ENCODE peak calls at places on chromosomes 11 and 22, in seven cellular contexts. One of them, this sample, is unnamed.

GRCh38 chr22:26461188-26461810 is 22.3 kb downstream of the HPS4 start:
- DNase-seq in HCT116: peak; percentile 18
- DNase-seq in endothelial cell of umbilical vein: peak; percentile 53
- DNase-seq in GM23338: peak; percentile 94
- DNase-seq in K562: peak; percentile 55
- DNase-seq in prostate gland: peak; percentile 54
- DNase-seq in transverse colon: peak; percentile 64
- DNase-seq in this sample: no peak

GRCh38 chr11:75946531-75947530 is 131.8 kb downstream of the UVRAG start:
- DNase-seq in transverse colon: no peak
- DNase-seq in HCT116: peak; percentile 6
- DNase-seq in K562: peak; percentile 51
- DNase-seq in GM23338: peak; percentile 5
- DNase-seq in endothelial cell of umbilical vein: peak; percentile 22
- DNase-seq in prostate gland: peak; percentile 24
- DNase-seq in this sample: no peak

GRCh38 chr11:24679686-24680318 is 182.9 kb downstream of the LUZP2 start:
- DNase-seq in transverse colon: no peak
- DNase-seq in prostate gland: no peak
- DNase-seq in GM23338: peak; percentile 62
- DNase-seq in endothelial cell of umbilical vein: no peak
- DNase-seq in HCT116: no peak
- DNase-seq in K562: no peak
- DNase-seq in this sample: no peak

GRCh38 chr22:49810363-49811013 is 17.2 kb downstream of the BRD1 start:
- DNase-seq in transverse colon: no peak
- DNase-seq in GM23338: no peak
- DNase-seq in prostate gland: no peak
- DNase-seq in HCT116: no peak
- DNase-seq in K562: no peak
- DNase-seq in endothelial cell of umbilical vein: peak; percentile 22
- DNase-seq in this sample: no peak

GRCh38 chr11:47154738-47155570 is 21.7 kb downstream of the ARFGAP2 start:
- DNase-seq in transverse colon: no peak
- DNase-seq in prostate gland: no peak
- DNase-seq in K562: no peak
- DNase-seq in HCT116: no peak
- DNase-seq in GM23338: no peak
- DNase-seq in endothelial cell of umbilical vein: no peak
- DNase-seq in this sample: no peak

GRCh38 chr22:46105494-46106278 is 44.6 kb upstream of the PPARA start:
- DNase-seq in transverse colon: peak; percentile 69
- DNase-seq in prostate gland: peak; percentile 87
- DNase-seq in endothelial cell of umbilical vein: no peak
- DNase-seq in K562: no peak
- DNase-seq in GM23338: no peak
- DNase-seq in HCT116: no peak
- DNase-seq in this sample: peak; percentile 93

GRCh38 chr11:77080643-77081210 is 14.0 kb downstream of the CAPN5 start:
- DNase-seq in transverse colon: peak; percentile 8
- DNase-seq in K562: no peak
- DNase-seq in GM23338: no peak
- DNase-seq in endothelial cell of umbilical vein: no peak
- DNase-seq in prostate gland: no peak
- DNase-seq in HCT116: no peak
- DNase-seq in this sample: no peak

GRCh38 chr11:100791103-100791502 is 104.0 kb downstream of the ARHGAP42 start:
- DNase-seq in transverse colon: no peak
- DNase-seq in GM23338: peak; percentile 88
- DNase-seq in HCT116: no peak
- DNase-seq in endothelial cell of umbilical vein: no peak
- DNase-seq in prostate gland: no peak
- DNase-seq in K562: no peak
- DNase-seq in this sample: no peak

GRCh38 chr22:26134654-26135330 is 34.5 kb upstream of the SEZ6L start:
- DNase-seq in GM23338: peak; percentile 72
- DNase-seq in K562: peak; percentile 4
- DNase-seq in transverse colon: no peak
- DNase-seq in HCT116: peak; percentile 6
- DNase-seq in endothelial cell of umbilical vein: no peak
- DNase-seq in prostate gland: no peak
- DNase-seq in this sample: no peak

GRCh38 chr11:61541568-61541967 is 33.0 kb downstream of the LRRC10B start:
- DNase-seq in transverse colon: no peak
- DNase-seq in GM23338: peak; percentile 80
- DNase-seq in prostate gland: no peak
- DNase-seq in HCT116: peak; percentile 34
- DNase-seq in K562: peak; percentile 67
- DNase-seq in endothelial cell of umbilical vein: no peak
- DNase-seq in this sample: no peak

GRCh38 chr11:79314906-79315689 is 125.7 kb downstream of the TENM4 start:
- DNase-seq in transverse colon: no peak
- DNase-seq in K562: peak; percentile 6
- DNase-seq in GM23338: peak; percentile 82
- DNase-seq in prostate gland: no peak
- DNase-seq in endothelial cell of umbilical vein: no peak
- DNase-seq in HCT116: no peak
- DNase-seq in this sample: no peak

GRCh38 chr11:36097219-36097650 is 153.4 kb downstream of the LDLRAD3 start:
- DNase-seq in transverse colon: no peak
- DNase-seq in HCT116: no peak
- DNase-seq in prostate gland: no peak
- DNase-seq in GM23338: no peak
- DNase-seq in endothelial cell of umbilical vein: no peak
- DNase-seq in K562: peak; percentile 63
- DNase-seq in this sample: no peak

GRCh38 chr11:43576834-43577521 is 103.6 kb upstream of the HSD17B12 start:
- DNase-seq in prostate gland: no peak
- DNase-seq in K562: peak; percentile 84
- DNase-seq in transverse colon: no peak
- DNase-seq in GM23338: peak; percentile 97
- DNase-seq in HCT116: peak; percentile 12
- DNase-seq in endothelial cell of umbilical vein: peak; percentile 40
- DNase-seq in this sample: no peak

GRCh38 chr22:24133187-24133965 is 47.9 kb upstream of the SUSD2 start:
- DNase-seq in prostate gland: no peak
- DNase-seq in transverse colon: no peak
- DNase-seq in endothelial cell of umbilical vein: no peak
- DNase-seq in HCT116: no peak
- DNase-seq in K562: no peak
- DNase-seq in GM23338: peak; percentile 51
- DNase-seq in this sample: no peak

GRCh38 chr11:12201016-12201985 is 90.9 kb downstream of the MICAL2 start:
- DNase-seq in endothelial cell of umbilical vein: peak; percentile 99
- DNase-seq in transverse colon: no peak
- DNase-seq in prostate gland: no peak
- DNase-seq in HCT116: no peak
- DNase-seq in GM23338: no peak
- DNase-seq in K562: peak; percentile 99
- DNase-seq in this sample: no peak

GRCh38 chr11:83069441-83070043 is 2.2 kb downstream of the RAB30 start:
- DNase-seq in prostate gland: no peak
- DNase-seq in HCT116: no peak
- DNase-seq in GM23338: no peak
- DNase-seq in endothelial cell of umbilical vein: peak; percentile 76
- DNase-seq in K562: no peak
- DNase-seq in transverse colon: no peak
- DNase-seq in this sample: no peak

GRCh38 chr22:32760815-32761214 is 40.7 kb upstream of the TIMP3 start:
- DNase-seq in K562: no peak
- DNase-seq in prostate gland: no peak
- DNase-seq in HCT116: no peak
- DNase-seq in transverse colon: peak; percentile 13
- DNase-seq in endothelial cell of umbilical vein: no peak
- DNase-seq in GM23338: no peak
- DNase-seq in this sample: no peak

GRCh38 chr11:118640332-118641154 is 33.1 kb downstream of the PHLDB1 start:
- DNase-seq in prostate gland: no peak
- DNase-seq in K562: no peak
- DNase-seq in transverse colon: no peak
- DNase-seq in HCT116: no peak
- DNase-seq in endothelial cell of umbilical vein: no peak
- DNase-seq in GM23338: peak; percentile 11
- DNase-seq in this sample: no peak

GRCh38 chr11:113091578-113091844 is 130.3 kb downstream of the NCAM1 start:
- DNase-seq in prostate gland: no peak
- DNase-seq in GM23338: no peak
- DNase-seq in K562: no peak
- DNase-seq in HCT116: no peak
- DNase-seq in endothelial cell of umbilical vein: no peak
- DNase-seq in transverse colon: no peak
- DNase-seq in this sample: no peak

GRCh38 chr11:64796757-64797541 is 6.1 kb downstream of the MAP4K2 start:
- DNase-seq in K562: no peak
- DNase-seq in HCT116: no peak
- DNase-seq in prostate gland: no peak
- DNase-seq in endothelial cell of umbilical vein: no peak
- DNase-seq in transverse colon: no peak
- DNase-seq in GM23338: no peak
- DNase-seq in this sample: peak; percentile 41

GRCh38 chr11:2269601-2270321 is 627 bp downstream of the ASCL2 start:
- DNase-seq in GM23338: peak; percentile 78
- DNase-seq in transverse colon: peak; percentile 66
- DNase-seq in K562: peak; percentile 67
- DNase-seq in endothelial cell of umbilical vein: peak; percentile 31
- DNase-seq in HCT116: no peak
- DNase-seq in prostate gland: peak; percentile 75
- DNase-seq in this sample: peak; percentile 35
- TF ChIP-seq CTCF in GM23338: peak; percentile 38
- TF ChIP-seq CTCF in transverse colon: peak; percentile 32
- TF ChIP-seq CTCF in K562: no peak
- TF ChIP-seq CTCF in endothelial cell of umbilical vein: no peak
- TF ChIP-seq CTCF in HCT116: no peak
- TF ChIP-seq CTCF in prostate gland: peak; percentile 63
- TF ChIP-seq CTCF in this sample: no peak

GRCh38 chr22:39284142-39284980 is 35.1 kb downstream of the RPL3 start:
- DNase-seq in endothelial cell of umbilical vein: no peak
- DNase-seq in HCT116: no peak
- DNase-seq in prostate gland: no peak
- DNase-seq in transverse colon: no peak
- DNase-seq in K562: no peak
- DNase-seq in GM23338: no peak
- DNase-seq in this sample: peak; percentile 77

GRCh38 chr22:39284983-39285382 is 34.4 kb downstream of the RPL3 start:
- DNase-seq in transverse colon: no peak
- DNase-seq in K562: no peak
- DNase-seq in HCT116: no peak
- DNase-seq in endothelial cell of umbilical vein: no peak
- DNase-seq in GM23338: no peak
- DNase-seq in prostate gland: no peak
- DNase-seq in this sample: no peak

GRCh38 chr22:39288135-39288898 is 31.1 kb downstream of the RPL3 start:
- DNase-seq in HCT116: no peak
- DNase-seq in endothelial cell of umbilical vein: no peak
- DNase-seq in prostate gland: no peak
- DNase-seq in GM23338: no peak
- DNase-seq in K562: no peak
- DNase-seq in transverse colon: no peak
- DNase-seq in this sample: no peak

GRCh38 chr22:39289445-39290247 is 29.8 kb downstream of the RPL3 start:
- DNase-seq in K562: no peak
- DNase-seq in transverse colon: no peak
- DNase-seq in endothelial cell of umbilical vein: no peak
- DNase-seq in prostate gland: no peak
- DNase-seq in GM23338: no peak
- DNase-seq in HCT116: no peak
- DNase-seq in this sample: no peak

DNA sequence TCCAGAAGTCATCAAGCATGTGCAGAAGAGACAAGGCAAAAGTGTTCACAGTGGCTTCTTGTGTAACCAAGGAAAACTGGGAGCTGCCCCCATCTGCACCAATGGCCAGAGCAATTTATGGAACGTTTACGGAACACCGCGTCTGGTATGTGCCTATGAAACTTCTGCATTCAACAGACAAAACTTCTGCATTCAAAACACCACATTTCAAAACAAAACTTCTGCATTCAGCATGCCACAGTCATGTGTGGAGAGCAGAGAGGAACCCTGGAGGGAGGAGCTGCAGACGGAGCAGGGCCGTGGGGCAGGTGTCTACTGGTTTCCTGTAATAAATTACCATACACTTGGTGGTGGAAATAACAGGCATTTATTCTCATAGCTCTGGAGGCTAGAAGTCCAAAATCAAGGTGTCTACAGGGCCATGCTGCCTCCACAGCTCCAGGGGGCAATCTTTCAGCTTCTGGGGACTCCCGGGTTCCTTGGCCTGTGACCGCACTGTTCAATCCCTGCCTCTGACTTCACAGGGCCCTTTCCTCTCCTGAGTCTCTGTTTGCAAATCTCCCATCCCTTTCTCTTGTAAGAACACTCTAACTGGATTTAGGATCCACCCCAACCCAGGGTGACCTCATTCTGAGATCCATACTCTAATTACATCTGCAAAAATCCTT is 32.2 kb downstream of the RPL3 start:
- DNase-seq in GM23338: no peak
- DNase-seq in HCT116: no peak
- DNase-seq in K562: no peak
- DNase-seq in prostate gland: no peak
- DNase-seq in endothelial cell of umbilical vein: peak; percentile 50
- DNase-seq in transverse colon: peak; percentile 16
- DNase-seq in this sample: no peak
- TF ChIP-seq POLR2AphosphoS5 in GM23338: no peak
- TF ChIP-seq POLR2AphosphoS5 in HCT116: no peak
- TF ChIP-seq POLR2AphosphoS5 in K562: no peak
- TF ChIP-seq POLR2AphosphoS5 in prostate gland: no peak
- TF ChIP-seq POLR2AphosphoS5 in endothelial cell of umbilical vein: no peak
- TF ChIP-seq POLR2AphosphoS5 in transverse colon: no peak
- TF ChIP-seq POLR2AphosphoS5 in this sample: no peak

GRCh38 chr11:4636962-4637661 is at the start of gene OR51D1:
- DNase-seq in K562: peak; percentile 83
- DNase-seq in prostate gland: peak; percentile 71
- DNase-seq in HCT116: peak; percentile 43
- DNase-seq in GM23338: peak; percentile 89
- DNase-seq in transverse colon: peak; percentile 77
- DNase-seq in endothelial cell of umbilical vein: peak; percentile 66
- DNase-seq in this sample: peak; percentile 34
- H3K4me3 ChIP-seq in K562: no peak within 1 kb of the TSS
- H3K4me3 ChIP-seq in prostate gland: peak within 1 kb of the TSS; percentile 12
- H3K4me3 ChIP-seq in HCT116: no peak within 1 kb of the TSS
- H3K4me3 ChIP-seq in GM23338: peak within 1 kb of the TSS; percentile 39
- H3K4me3 ChIP-seq in transverse colon: no peak within 1 kb of the TSS
- H3K4me3 ChIP-seq in endothelial cell of umbilical vein: no peak within 1 kb of the TSS
- H3K4me3 ChIP-seq in this sample: no peak within 1 kb of the TSS

GRCh38 chr22:20748820-20749428 is 25.0 kb upstream of the SERPIND1 start:
- DNase-seq in K562: no peak
- DNase-seq in prostate gland: peak; percentile 46
- DNase-seq in HCT116: no peak
- DNase-seq in transverse colon: no peak
- DNase-seq in GM23338: no peak
- DNase-seq in endothelial cell of umbilical vein: peak; percentile 16
- DNase-seq in this sample: peak; percentile 59
- TF ChIP-seq CTCF in K562: no peak
- TF ChIP-seq CTCF in prostate gland: no peak
- TF ChIP-seq CTCF in HCT116: no peak
- TF ChIP-seq CTCF in transverse colon: no peak
- TF ChIP-seq CTCF in GM23338: no peak
- TF ChIP-seq CTCF in endothelial cell of umbilical vein: no peak
- TF ChIP-seq CTCF in this sample: no peak

GRCh38 chr22:20566420-20567260 is 59.2 kb downstream of the MED15 start:
- DNase-seq in GM23338: no peak
- DNase-seq in transverse colon: peak; percentile 46
- DNase-seq in endothelial cell of umbilical vein: no peak
- DNase-seq in K562: no peak
- DNase-seq in prostate gland: peak; percentile 68
- DNase-seq in HCT116: no peak
- DNase-seq in this sample: peak; percentile 47
- TF ChIP-seq POLR2AphosphoS5 in GM23338: no peak
- TF ChIP-seq POLR2AphosphoS5 in transverse colon: no peak
- TF ChIP-seq POLR2AphosphoS5 in endothelial cell of umbilical vein: no peak
- TF ChIP-seq POLR2AphosphoS5 in K562: no peak
- TF ChIP-seq POLR2AphosphoS5 in prostate gland: no peak
- TF ChIP-seq POLR2AphosphoS5 in HCT116: no peak
- TF ChIP-seq POLR2AphosphoS5 in this sample: no peak